ENCODE peak calls at places on chromosome 5, in seven cellular contexts. One of them, this sample, is unnamed. For H3K9me3, the result is how much of the 10 kb centered on the place peaks cover.

GRCh38 chr5:154221371-154221896 is 30.9 kb downstream of the GALNT10 start:
- DNase-seq in mammary epithelial cell: peak
- DNase-seq in left ventricle myocardium inferior: no peak
- DNase-seq in fibroblast of lung: peak
- DNase-seq in upper lobe of right lung: no peak
- DNase-seq in tibial nerve: no peak
- DNase-seq in kidney: no peak
- DNase-seq in this sample: no peak

GRCh38 chr5:22850981-22851380 is 2.2 kb downstream of the CDH12 start:
- DNase-seq in mammary epithelial cell: no peak
- DNase-seq in left ventricle myocardium inferior: no peak
- DNase-seq in fibroblast of lung: peak
- DNase-seq in upper lobe of right lung: no peak
- DNase-seq in tibial nerve: no peak
- DNase-seq in kidney: no peak
- DNase-seq in this sample: no peak

GRCh38 chr5:31854625-31855526 is 215.9 kb downstream of the PDZD2 start:
- DNase-seq in mammary epithelial cell: peak
- DNase-seq in left ventricle myocardium inferior: peak
- DNase-seq in fibroblast of lung: peak
- DNase-seq in upper lobe of right lung: peak
- DNase-seq in tibial nerve: peak
- DNase-seq in kidney: peak
- DNase-seq in this sample: no peak

GRCh38 chr5:166493042-166493441 is 1798.4 kb upstream of the WWC1 start:
- DNase-seq in mammary epithelial cell: no peak
- DNase-seq in left ventricle myocardium inferior: no peak
- DNase-seq in fibroblast of lung: no peak
- DNase-seq in upper lobe of right lung: no peak
- DNase-seq in tibial nerve: no peak
- DNase-seq in kidney: no peak
- DNase-seq in this sample: no peak

GRCh38 chr5:17317499-17317898 is 100.1 kb downstream of the BASP1 start:
- DNase-seq in mammary epithelial cell: no peak
- DNase-seq in left ventricle myocardium inferior: no peak
- DNase-seq in fibroblast of lung: no peak
- DNase-seq in upper lobe of right lung: no peak
- DNase-seq in tibial nerve: no peak
- DNase-seq in kidney: no peak
- DNase-seq in this sample: no peak

GRCh38 chr5:68924490-68925145 is 169.2 kb upstream of the SLC30A5 start:
- DNase-seq in mammary epithelial cell: peak
- DNase-seq in left ventricle myocardium inferior: no peak
- DNase-seq in fibroblast of lung: peak
- DNase-seq in upper lobe of right lung: no peak
- DNase-seq in tibial nerve: no peak
- DNase-seq in kidney: no peak
- DNase-seq in this sample: no peak

GRCh38 chr5:2751592-2752021 is at the start of gene IRX2:
- DNase-seq in mammary epithelial cell: peak
- DNase-seq in left ventricle myocardium inferior: peak
- DNase-seq in fibroblast of lung: peak
- DNase-seq in upper lobe of right lung: peak
- DNase-seq in tibial nerve: no peak
- DNase-seq in kidney: peak
- DNase-seq in this sample: no peak

GRCh38 chr5:60699549-60700346 is at the start of gene DEPDC1B:
- DNase-seq in mammary epithelial cell: peak
- DNase-seq in left ventricle myocardium inferior: peak
- DNase-seq in fibroblast of lung: peak
- DNase-seq in upper lobe of right lung: peak
- DNase-seq in tibial nerve: peak
- DNase-seq in kidney: peak
- DNase-seq in this sample: peak

GRCh38 chr5:149586708-149587318 is 5.5 kb downstream of the ARHGEF37 start:
- DNase-seq in mammary epithelial cell: peak
- DNase-seq in left ventricle myocardium inferior: no peak
- DNase-seq in fibroblast of lung: no peak
- DNase-seq in upper lobe of right lung: no peak
- DNase-seq in tibial nerve: no peak
- DNase-seq in kidney: no peak
- DNase-seq in this sample: no peak

GRCh38 chr5:6718161-6718681 is 5.0 kb downstream of the TENT4A start:
- DNase-seq in mammary epithelial cell: no peak
- DNase-seq in left ventricle myocardium inferior: no peak
- DNase-seq in fibroblast of lung: no peak
- DNase-seq in upper lobe of right lung: peak
- DNase-seq in tibial nerve: no peak
- DNase-seq in kidney: no peak
- DNase-seq in this sample: no peak

GRCh38 chr5:143177263-143177994 is 226.1 kb downstream of the NR3C1 start:
- DNase-seq in mammary epithelial cell: peak
- DNase-seq in left ventricle myocardium inferior: no peak
- DNase-seq in fibroblast of lung: peak
- DNase-seq in upper lobe of right lung: no peak
- DNase-seq in tibial nerve: no peak
- DNase-seq in kidney: peak
- DNase-seq in this sample: peak

GRCh38 chr5:125411163-125412050 is 665.0 kb upstream of the ZNF608 start:
- DNase-seq in mammary epithelial cell: peak
- DNase-seq in left ventricle myocardium inferior: no peak
- DNase-seq in fibroblast of lung: peak
- DNase-seq in upper lobe of right lung: no peak
- DNase-seq in tibial nerve: peak
- DNase-seq in kidney: no peak
- DNase-seq in this sample: no peak

GRCh38 chr5:61332891-61333350 is 863 bp downstream of the ZSWIM6 start:
- DNase-seq in mammary epithelial cell: peak
- DNase-seq in left ventricle myocardium inferior: peak
- DNase-seq in fibroblast of lung: peak
- DNase-seq in upper lobe of right lung: peak
- DNase-seq in tibial nerve: peak
- DNase-seq in kidney: peak
- DNase-seq in this sample: peak

GRCh38 chr5:73544429-73545402 is 20.7 kb downstream of the ANKRA2 start:
- DNase-seq in mammary epithelial cell: peak
- DNase-seq in left ventricle myocardium inferior: peak
- DNase-seq in fibroblast of lung: no peak
- DNase-seq in upper lobe of right lung: peak
- DNase-seq in tibial nerve: no peak
- DNase-seq in kidney: no peak
- DNase-seq in this sample: no peak

GRCh38 chr5:22835630-22836029 is 17.5 kb downstream of the CDH12 start:
- DNase-seq in mammary epithelial cell: no peak
- DNase-seq in left ventricle myocardium inferior: no peak
- DNase-seq in fibroblast of lung: no peak
- DNase-seq in upper lobe of right lung: no peak
- DNase-seq in tibial nerve: no peak
- DNase-seq in kidney: no peak
- DNase-seq in this sample: no peak

GRCh38 chr5:156896545-156896944 is 46.5 kb downstream of the PPP1R2B start:
- DNase-seq in mammary epithelial cell: no peak
- DNase-seq in left ventricle myocardium inferior: no peak
- DNase-seq in fibroblast of lung: no peak
- DNase-seq in upper lobe of right lung: no peak
- DNase-seq in tibial nerve: no peak
- DNase-seq in kidney: no peak
- DNase-seq in this sample: no peak

GRCh38 chr5:13921573-13921972 is 22.9 kb downstream of the DNAH5 start:
- DNase-seq in mammary epithelial cell: peak
- DNase-seq in left ventricle myocardium inferior: no peak
- DNase-seq in fibroblast of lung: no peak
- DNase-seq in upper lobe of right lung: no peak
- DNase-seq in tibial nerve: no peak
- DNase-seq in kidney: no peak
- DNase-seq in this sample: no peak

GRCh38 chr5:143350790-143351603 is 52.5 kb downstream of the NR3C1 start:
- DNase-seq in mammary epithelial cell: peak
- DNase-seq in left ventricle myocardium inferior: no peak
- DNase-seq in fibroblast of lung: peak
- DNase-seq in upper lobe of right lung: no peak
- DNase-seq in tibial nerve: no peak
- DNase-seq in kidney: no peak
- DNase-seq in this sample: no peak

GRCh38 chr5:126490167-126490937 is 67.1 kb downstream of the GRAMD2B start:
- DNase-seq in mammary epithelial cell: no peak
- DNase-seq in left ventricle myocardium inferior: no peak
- DNase-seq in fibroblast of lung: no peak
- DNase-seq in upper lobe of right lung: no peak
- DNase-seq in tibial nerve: peak
- DNase-seq in kidney: no peak
- DNase-seq in this sample: no peak

GRCh38 chr5:141261238-141261546 is 16.0 kb downstream of the PCDHB15 start:
- DNase-seq in mammary epithelial cell: no peak
- DNase-seq in left ventricle myocardium inferior: no peak
- DNase-seq in fibroblast of lung: no peak
- DNase-seq in upper lobe of right lung: no peak
- DNase-seq in tibial nerve: no peak
- DNase-seq in kidney: no peak
- DNase-seq in this sample: no peak

GRCh38 chr5:141260458-141261237 is 15.5 kb downstream of the PCDHB15 start:
- DNase-seq in mammary epithelial cell: no peak
- DNase-seq in left ventricle myocardium inferior: no peak
- DNase-seq in fibroblast of lung: peak
- DNase-seq in upper lobe of right lung: no peak
- DNase-seq in tibial nerve: no peak
- DNase-seq in kidney: no peak
- DNase-seq in this sample: no peak

GRCh38 chr5:141258948-141259347 is 13.8 kb downstream of the PCDHB15 start:
- DNase-seq in mammary epithelial cell: no peak
- DNase-seq in left ventricle myocardium inferior: no peak
- DNase-seq in fibroblast of lung: peak
- DNase-seq in upper lobe of right lung: no peak
- DNase-seq in tibial nerve: no peak
- DNase-seq in kidney: no peak
- DNase-seq in this sample: no peak

GRCh38 chr5:141258464-141258863 is 13.3 kb downstream of the PCDHB15 start:
- DNase-seq in mammary epithelial cell: no peak
- DNase-seq in left ventricle myocardium inferior: no peak
- DNase-seq in fibroblast of lung: no peak
- DNase-seq in upper lobe of right lung: no peak
- DNase-seq in tibial nerve: no peak
- DNase-seq in kidney: no peak
- DNase-seq in this sample: no peak
- H3K9me3 ChIP-seq in mammary epithelial cell: under half
- H3K9me3 ChIP-seq in left ventricle myocardium inferior: half or more
- H3K9me3 ChIP-seq in fibroblast of lung: under half
- H3K9me3 ChIP-seq in upper lobe of right lung: half or more
- H3K9me3 ChIP-seq in tibial nerve: under half
- H3K9me3 ChIP-seq in kidney: under half
- H3K9me3 ChIP-seq in this sample: half or more

GRCh38 chr5:57445715-57446037 is 36.9 kb downstream of the ACTBL2 start:
- DNase-seq in mammary epithelial cell: no peak
- DNase-seq in left ventricle myocardium inferior: no peak
- DNase-seq in fibroblast of lung: no peak
- DNase-seq in upper lobe of right lung: no peak
- DNase-seq in tibial nerve: no peak
- DNase-seq in kidney: no peak
- DNase-seq in this sample: no peak

GRCh38 chr5:57448751-57449150 is 33.9 kb downstream of the ACTBL2 start:
- DNase-seq in mammary epithelial cell: no peak
- DNase-seq in left ventricle myocardium inferior: no peak
- DNase-seq in fibroblast of lung: no peak
- DNase-seq in upper lobe of right lung: no peak
- DNase-seq in tibial nerve: no peak
- DNase-seq in kidney: no peak
- DNase-seq in this sample: no peak

GRCh38 chr5:57446966-57447365 is 35.6 kb downstream of the ACTBL2 start:
- DNase-seq in mammary epithelial cell: no peak
- DNase-seq in left ventricle myocardium inferior: no peak
- DNase-seq in fibroblast of lung: no peak
- DNase-seq in upper lobe of right lung: no peak
- DNase-seq in tibial nerve: no peak
- DNase-seq in kidney: no peak
- DNase-seq in this sample: no peak

GRCh38 chr5:57448287-57448686 is 34.3 kb downstream of the ACTBL2 start:
- DNase-seq in mammary epithelial cell: no peak
- DNase-seq in left ventricle myocardium inferior: no peak
- DNase-seq in fibroblast of lung: no peak
- DNase-seq in upper lobe of right lung: no peak
- DNase-seq in tibial nerve: no peak
- DNase-seq in kidney: no peak
- DNase-seq in this sample: no peak

DNA sequence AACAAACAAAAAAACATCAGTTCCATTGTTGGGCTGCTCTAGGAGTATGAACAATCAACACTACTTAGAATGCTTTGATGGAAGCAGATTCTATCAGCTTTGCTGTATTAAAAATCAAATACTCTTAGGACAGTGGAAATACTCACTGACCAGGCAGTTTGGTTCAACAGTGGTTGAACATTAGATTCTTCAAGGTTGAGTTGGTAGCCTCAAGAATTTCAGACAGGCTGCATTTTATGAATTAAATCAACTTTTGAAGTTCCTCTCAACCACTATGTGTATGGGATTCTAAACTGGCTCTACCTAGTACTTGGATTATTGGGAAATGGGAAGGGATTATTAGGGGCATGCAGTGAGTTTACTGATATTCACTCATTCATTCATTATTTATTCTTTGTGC is 35.0 kb downstream of the ACTBL2 start:
- DNase-seq in mammary epithelial cell: no peak
- DNase-seq in left ventricle myocardium inferior: no peak
- DNase-seq in fibroblast of lung: no peak
- DNase-seq in upper lobe of right lung: no peak
- DNase-seq in tibial nerve: no peak
- DNase-seq in kidney: no peak
- DNase-seq in this sample: no peak
- H3K4me3 ChIP-seq in mammary epithelial cell: no peak
- H3K4me3 ChIP-seq in left ventricle myocardium inferior: no peak
- H3K4me3 ChIP-seq in fibroblast of lung: no peak
- H3K4me3 ChIP-seq in upper lobe of right lung: no peak
- H3K4me3 ChIP-seq in tibial nerve: no peak
- H3K4me3 ChIP-seq in kidney: no peak
- H3K4me3 ChIP-seq in this sample: no peak

DNA sequence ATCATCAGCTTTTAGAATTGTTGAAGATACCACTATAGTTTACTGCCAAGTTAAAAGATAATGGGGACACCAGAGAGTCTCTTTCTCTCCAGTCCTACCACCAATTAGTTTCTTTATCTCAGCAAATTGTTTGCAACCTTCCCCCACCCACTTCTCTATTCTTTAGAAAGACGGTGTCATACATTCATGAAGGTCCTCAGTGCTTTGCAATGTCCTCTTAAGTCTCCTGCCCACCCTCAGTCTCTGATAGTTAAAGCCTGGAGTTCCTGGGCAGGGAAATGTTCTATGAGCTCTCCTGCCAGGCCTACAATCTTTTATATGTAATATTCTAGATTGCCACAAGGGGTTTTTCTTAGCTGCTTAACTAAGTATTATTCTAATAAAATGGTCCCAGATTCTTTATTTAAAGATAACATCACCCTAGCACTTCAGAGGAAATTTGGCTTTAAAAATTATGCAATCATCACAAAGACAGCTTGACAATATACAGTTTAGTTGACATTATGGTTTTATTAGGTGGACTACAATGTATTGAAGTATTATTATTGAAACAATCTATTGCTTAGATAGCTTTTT is 509.2 kb downstream of the CSNK1G3 start:
- DNase-seq in mammary epithelial cell: no peak
- DNase-seq in left ventricle myocardium inferior: no peak
- DNase-seq in fibroblast of lung: no peak
- DNase-seq in upper lobe of right lung: no peak
- DNase-seq in tibial nerve: no peak
- DNase-seq in kidney: no peak
- DNase-seq in this sample: no peak
- TF ChIP-seq CTCF in mammary epithelial cell: peak
- TF ChIP-seq CTCF in left ventricle myocardium inferior: no peak
- TF ChIP-seq CTCF in fibroblast of lung: no peak
- TF ChIP-seq CTCF in upper lobe of right lung: no peak
- TF ChIP-seq CTCF in tibial nerve: no peak
- TF ChIP-seq CTCF in kidney: no peak
- TF ChIP-seq CTCF in this sample: no peak

GRCh38 chr5:141345327-141345726 is 1.7 kb downstream of the PCDHGA3 start:
- DNase-seq in mammary epithelial cell: no peak
- DNase-seq in left ventricle myocardium inferior: no peak
- DNase-seq in fibroblast of lung: no peak
- DNase-seq in upper lobe of right lung: no peak
- DNase-seq in tibial nerve: no peak
- DNase-seq in kidney: no peak
- DNase-seq in this sample: no peak
- H3K9me3 ChIP-seq in mammary epithelial cell: under half
- H3K9me3 ChIP-seq in left ventricle myocardium inferior: half or more
- H3K9me3 ChIP-seq in fibroblast of lung: under half
- H3K9me3 ChIP-seq in upper lobe of right lung: under half
- H3K9me3 ChIP-seq in tibial nerve: under half
- H3K9me3 ChIP-seq in kidney: under half
- H3K9me3 ChIP-seq in this sample: half or more

This sample was measured in ascending aorta.